ENCODE peak calls at places on chromosomes 2 and 18, in nine cellular contexts. One of them, this sample, is unnamed.

GRCh38 chr18:14747513-14748474 is at the start of gene ANKRD30B:
- DNase-seq in tibial nerve: no peak
- DNase-seq in heart left ventricle: no peak
- DNase-seq in tibial artery: no peak
- DNase-seq in suprapubic skin: no peak
- DNase-seq in IMR-90: no peak
- DNase-seq in fibroblast of lung: peak; percentile 0
- DNase-seq in lower lobe of right lung: peak; percentile 23
- DNase-seq in K562: no peak
- DNase-seq in this sample: no peak

GRCh38 chr18:8813621-8814020 is 108.3 kb downstream of the MTCL1 start:
- DNase-seq in tibial nerve: no peak
- DNase-seq in heart left ventricle: no peak
- DNase-seq in tibial artery: no peak
- DNase-seq in suprapubic skin: no peak
- DNase-seq in IMR-90: peak; percentile 70
- DNase-seq in fibroblast of lung: peak; percentile 82
- DNase-seq in lower lobe of right lung: no peak
- DNase-seq in K562: no peak
- DNase-seq in this sample: no peak

GRCh38 chr2:204018717-204019116 is 82.2 kb downstream of the ICOS start:
- DNase-seq in tibial nerve: no peak
- DNase-seq in heart left ventricle: no peak
- DNase-seq in tibial artery: no peak
- DNase-seq in suprapubic skin: no peak
- DNase-seq in IMR-90: no peak
- DNase-seq in fibroblast of lung: no peak
- DNase-seq in lower lobe of right lung: no peak
- DNase-seq in K562: no peak
- DNase-seq in this sample: no peak

GRCh38 chr2:70385966-70386595 is 84.2 kb upstream of the FAM136A start:
- DNase-seq in tibial nerve: no peak
- DNase-seq in heart left ventricle: no peak
- DNase-seq in tibial artery: no peak
- DNase-seq in suprapubic skin: no peak
- DNase-seq in IMR-90: peak; percentile 60
- DNase-seq in fibroblast of lung: no peak
- DNase-seq in lower lobe of right lung: no peak
- DNase-seq in K562: peak; percentile 56
- DNase-seq in this sample: no peak

GRCh38 chr2:190858817-190859216 is 21.8 kb upstream of the GLS start:
- DNase-seq in tibial nerve: no peak
- DNase-seq in heart left ventricle: no peak
- DNase-seq in tibial artery: no peak
- DNase-seq in suprapubic skin: no peak
- DNase-seq in IMR-90: peak; percentile 90
- DNase-seq in fibroblast of lung: peak; percentile 63
- DNase-seq in lower lobe of right lung: no peak
- DNase-seq in K562: no peak
- DNase-seq in this sample: no peak

GRCh38 chr2:44510246-44510645 is 148.5 kb downstream of the CAMKMT start:
- DNase-seq in tibial nerve: no peak
- DNase-seq in heart left ventricle: no peak
- DNase-seq in tibial artery: no peak
- DNase-seq in suprapubic skin: no peak
- DNase-seq in IMR-90: peak; percentile 2
- DNase-seq in fibroblast of lung: no peak
- DNase-seq in lower lobe of right lung: no peak
- DNase-seq in K562: no peak
- DNase-seq in this sample: no peak

GRCh38 chr18:62713651-62714247 is 1.6 kb upstream of the PHLPP1 start:
- DNase-seq in tibial nerve: no peak
- DNase-seq in heart left ventricle: no peak
- DNase-seq in tibial artery: no peak
- DNase-seq in suprapubic skin: no peak
- DNase-seq in IMR-90: peak; percentile 40
- DNase-seq in fibroblast of lung: no peak
- DNase-seq in lower lobe of right lung: no peak
- DNase-seq in K562: no peak
- DNase-seq in this sample: peak; percentile 10

GRCh38 chr2:215900203-215900611 is 113.1 kb downstream of the MREG start:
- DNase-seq in tibial nerve: no peak
- DNase-seq in heart left ventricle: no peak
- DNase-seq in tibial artery: peak; percentile 72
- DNase-seq in suprapubic skin: no peak
- DNase-seq in IMR-90: peak; percentile 37
- DNase-seq in fibroblast of lung: peak; percentile 63
- DNase-seq in lower lobe of right lung: peak; percentile 83
- DNase-seq in K562: no peak
- DNase-seq in this sample: no peak

GRCh38 chr2:64405476-64406406 is 48.2 kb upstream of the LGALSL start:
- DNase-seq in tibial nerve: no peak
- DNase-seq in heart left ventricle: peak; percentile 38
- DNase-seq in tibial artery: no peak
- DNase-seq in suprapubic skin: no peak
- DNase-seq in IMR-90: peak; percentile 56
- DNase-seq in fibroblast of lung: peak; percentile 80
- DNase-seq in lower lobe of right lung: no peak
- DNase-seq in K562: no peak
- DNase-seq in this sample: no peak

GRCh38 chr2:217650229-217650628 is 352.6 kb downstream of the TNS1 start:
- DNase-seq in tibial nerve: no peak
- DNase-seq in heart left ventricle: no peak
- DNase-seq in tibial artery: no peak
- DNase-seq in suprapubic skin: no peak
- DNase-seq in IMR-90: no peak
- DNase-seq in fibroblast of lung: no peak
- DNase-seq in lower lobe of right lung: no peak
- DNase-seq in K562: no peak
- DNase-seq in this sample: no peak

GRCh38 chr2:6865346-6866238 is at the start of gene CMPK2:
- DNase-seq in tibial nerve: peak; percentile 17
- DNase-seq in heart left ventricle: peak; percentile 80
- DNase-seq in tibial artery: peak; percentile 72
- DNase-seq in suprapubic skin: peak; percentile 84
- DNase-seq in IMR-90: peak; percentile 9
- DNase-seq in fibroblast of lung: peak; percentile 33
- DNase-seq in lower lobe of right lung: peak; percentile 90
- DNase-seq in K562: peak; percentile 84
- DNase-seq in this sample: peak; percentile 81

GRCh38 chr2:9666306-9666705 is 35.5 kb upstream of the YWHAQ start:
- DNase-seq in tibial nerve: no peak
- DNase-seq in heart left ventricle: no peak
- DNase-seq in tibial artery: no peak
- DNase-seq in suprapubic skin: no peak
- DNase-seq in IMR-90: peak; percentile 61
- DNase-seq in fibroblast of lung: peak; percentile 27
- DNase-seq in lower lobe of right lung: no peak
- DNase-seq in K562: no peak
- DNase-seq in this sample: no peak

GRCh38 chr2:140942284-140942683 is 1188.5 kb downstream of the LRP1B start:
- DNase-seq in tibial nerve: no peak
- DNase-seq in heart left ventricle: no peak
- DNase-seq in tibial artery: no peak
- DNase-seq in suprapubic skin: no peak
- DNase-seq in IMR-90: no peak
- DNase-seq in fibroblast of lung: no peak
- DNase-seq in lower lobe of right lung: no peak
- DNase-seq in K562: no peak
- DNase-seq in this sample: no peak

DNA sequence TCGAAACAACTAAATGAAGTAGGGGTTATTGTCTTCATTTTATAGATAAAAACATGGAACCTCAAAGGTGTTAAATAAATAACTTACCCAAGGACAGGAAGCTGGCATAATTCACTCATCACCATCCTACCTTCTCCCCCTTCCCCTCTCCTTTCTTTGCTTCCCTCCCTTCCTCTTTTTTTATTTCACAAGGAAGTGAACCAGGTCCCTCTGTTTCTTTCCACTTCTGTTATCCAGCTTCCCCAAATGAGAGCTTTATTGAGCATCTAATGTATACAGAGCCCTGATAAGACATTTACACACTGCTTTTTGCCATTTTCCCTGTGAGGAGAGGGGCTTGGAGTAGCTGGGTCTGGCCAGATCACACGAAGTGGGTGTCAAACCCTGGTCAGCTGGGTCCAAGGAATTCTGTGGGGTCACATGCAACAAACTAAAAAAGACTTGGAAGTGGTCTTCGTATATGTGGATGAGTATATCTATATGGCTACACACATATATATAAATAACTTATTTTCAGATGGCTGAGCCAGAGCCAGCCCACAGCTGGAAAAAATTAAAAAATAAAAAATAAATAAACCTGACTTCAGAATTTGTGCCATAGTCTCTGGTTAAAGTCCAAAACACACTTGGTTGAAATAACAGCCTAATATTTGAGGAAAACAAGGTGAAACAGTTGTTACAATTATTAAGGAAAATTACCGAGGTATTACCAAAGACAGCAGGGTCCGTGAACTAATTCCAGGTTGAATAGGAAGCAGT is 49.3 kb upstream of the FOSL2 start:
- DNase-seq in tibial nerve: no peak
- DNase-seq in heart left ventricle: no peak
- DNase-seq in tibial artery: no peak
- DNase-seq in suprapubic skin: no peak
- DNase-seq in IMR-90: no peak
- DNase-seq in fibroblast of lung: no peak
- DNase-seq in lower lobe of right lung: no peak
- DNase-seq in K562: no peak
- DNase-seq in this sample: no peak
- H3K4me3 ChIP-seq in tibial nerve: no peak overlapping the region
- H3K4me3 ChIP-seq in heart left ventricle: no peak overlapping the region
- H3K4me3 ChIP-seq in tibial artery: no peak overlapping the region
- H3K4me3 ChIP-seq in suprapubic skin: no peak overlapping the region
- H3K4me3 ChIP-seq in IMR-90: no peak overlapping the region
- H3K4me3 ChIP-seq in fibroblast of lung: no peak overlapping the region
- H3K4me3 ChIP-seq in lower lobe of right lung: no peak overlapping the region
- H3K4me3 ChIP-seq in K562: no peak overlapping the region
- H3K4me3 ChIP-seq in this sample: no peak overlapping the region

GRCh38 chr2:61984682-61985081 is 79.2 kb downstream of the COMMD1 start:
- DNase-seq in tibial nerve: no peak
- DNase-seq in heart left ventricle: no peak
- DNase-seq in tibial artery: no peak
- DNase-seq in suprapubic skin: no peak
- DNase-seq in IMR-90: no peak
- DNase-seq in fibroblast of lung: no peak
- DNase-seq in lower lobe of right lung: no peak
- DNase-seq in K562: no peak
- DNase-seq in this sample: no peak
- H3K27ac ChIP-seq in tibial nerve: no peak overlapping the region
- H3K27ac ChIP-seq in heart left ventricle: no peak overlapping the region
- H3K27ac ChIP-seq in tibial artery: no peak overlapping the region
- H3K27ac ChIP-seq in suprapubic skin: no peak overlapping the region
- H3K27ac ChIP-seq in IMR-90: no peak overlapping the region
- H3K27ac ChIP-seq in fibroblast of lung: no peak overlapping the region
- H3K27ac ChIP-seq in lower lobe of right lung: no peak overlapping the region
- H3K27ac ChIP-seq in K562: no peak overlapping the region
- H3K27ac ChIP-seq in this sample: no peak overlapping the region

DNA sequence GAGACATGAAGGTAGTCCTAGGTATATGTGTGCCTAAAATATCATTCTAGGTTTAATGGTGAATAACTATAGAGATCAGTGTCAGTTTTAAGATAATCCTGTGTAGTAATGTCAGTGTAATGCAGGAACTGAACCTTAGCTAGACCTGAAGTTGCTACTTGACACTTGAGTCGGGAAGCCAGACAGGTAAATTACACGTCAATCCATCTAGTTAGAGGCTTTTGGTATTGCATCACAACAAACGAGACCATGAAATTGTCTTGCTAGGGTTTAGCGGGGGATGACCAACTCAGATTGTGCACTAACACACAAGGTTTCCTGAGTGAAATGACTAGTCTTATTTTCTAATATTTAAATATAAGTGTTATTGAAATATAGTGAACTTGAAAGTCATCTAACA is 2.0 kb downstream of the YPEL5 start:
- DNase-seq in tibial nerve: no peak
- DNase-seq in heart left ventricle: no peak
- DNase-seq in tibial artery: no peak
- DNase-seq in suprapubic skin: no peak
- DNase-seq in IMR-90: no peak
- DNase-seq in fibroblast of lung: no peak
- DNase-seq in lower lobe of right lung: no peak
- DNase-seq in K562: no peak
- DNase-seq in this sample: no peak
- H3K4me3 ChIP-seq in tibial nerve: no peak overlapping the region
- H3K4me3 ChIP-seq in heart left ventricle: no peak overlapping the region
- H3K4me3 ChIP-seq in tibial artery: no peak overlapping the region
- H3K4me3 ChIP-seq in suprapubic skin: peak overlapping the region; percentile 76
- H3K4me3 ChIP-seq in IMR-90: no peak overlapping the region
- H3K4me3 ChIP-seq in fibroblast of lung: no peak overlapping the region
- H3K4me3 ChIP-seq in lower lobe of right lung: peak overlapping the region; percentile 82
- H3K4me3 ChIP-seq in K562: no peak overlapping the region
- H3K4me3 ChIP-seq in this sample: no peak overlapping the region

GRCh38 chr2:182951948-182952663 is 85.7 kb upstream of the FRZB start:
- DNase-seq in tibial nerve: no peak
- DNase-seq in heart left ventricle: no peak
- DNase-seq in tibial artery: no peak
- DNase-seq in suprapubic skin: no peak
- DNase-seq in IMR-90: no peak
- DNase-seq in fibroblast of lung: no peak
- DNase-seq in lower lobe of right lung: no peak
- DNase-seq in K562: no peak
- DNase-seq in this sample: no peak

GRCh38 chr2:182949572-182950189 is 83.2 kb upstream of the FRZB start:
- DNase-seq in tibial nerve: no peak
- DNase-seq in heart left ventricle: peak; percentile 50
- DNase-seq in tibial artery: no peak
- DNase-seq in suprapubic skin: no peak
- DNase-seq in IMR-90: peak; percentile 30
- DNase-seq in fibroblast of lung: no peak
- DNase-seq in lower lobe of right lung: no peak
- DNase-seq in K562: peak; percentile 55
- DNase-seq in this sample: peak; percentile 19

GRCh38 chr2:182946949-182947348 is 80.5 kb upstream of the FRZB start:
- DNase-seq in tibial nerve: no peak
- DNase-seq in heart left ventricle: no peak
- DNase-seq in tibial artery: no peak
- DNase-seq in suprapubic skin: no peak
- DNase-seq in IMR-90: peak; percentile 22
- DNase-seq in fibroblast of lung: no peak
- DNase-seq in lower lobe of right lung: no peak
- DNase-seq in K562: peak; percentile 16
- DNase-seq in this sample: no peak

GRCh38 chr2:182950546-182950945 is 84.1 kb upstream of the FRZB start:
- DNase-seq in tibial nerve: no peak
- DNase-seq in heart left ventricle: no peak
- DNase-seq in tibial artery: no peak
- DNase-seq in suprapubic skin: no peak
- DNase-seq in IMR-90: no peak
- DNase-seq in fibroblast of lung: no peak
- DNase-seq in lower lobe of right lung: no peak
- DNase-seq in K562: no peak
- DNase-seq in this sample: no peak

DNA sequence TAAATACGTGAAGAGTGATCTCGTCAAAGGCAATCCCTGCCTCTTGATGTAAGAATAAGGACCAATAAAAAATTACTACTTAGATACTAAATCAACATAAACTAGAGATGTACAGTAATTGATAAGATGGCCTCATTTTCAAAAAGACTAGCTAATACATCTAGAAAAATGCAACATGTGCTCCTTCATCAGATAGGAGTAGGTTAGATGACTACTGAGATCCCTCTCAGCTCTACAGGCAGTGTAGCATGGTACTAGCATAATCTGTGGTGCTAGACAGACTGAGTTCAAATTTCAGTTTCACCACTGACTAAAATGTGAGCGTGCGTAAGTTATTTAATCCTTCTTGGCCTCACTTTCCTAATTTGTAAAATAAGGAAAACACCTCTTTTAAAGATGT is 82.6 kb upstream of the FRZB start:
- DNase-seq in tibial nerve: no peak
- DNase-seq in heart left ventricle: no peak
- DNase-seq in tibial artery: no peak
- DNase-seq in suprapubic skin: no peak
- DNase-seq in IMR-90: no peak
- DNase-seq in fibroblast of lung: no peak
- DNase-seq in lower lobe of right lung: no peak
- DNase-seq in K562: peak; percentile 14
- DNase-seq in this sample: no peak
- H3K27ac ChIP-seq in tibial nerve: no peak overlapping the region
- H3K27ac ChIP-seq in heart left ventricle: peak overlapping the region; percentile 43
- H3K27ac ChIP-seq in tibial artery: no peak overlapping the region
- H3K27ac ChIP-seq in suprapubic skin: no peak overlapping the region
- H3K27ac ChIP-seq in IMR-90: no peak overlapping the region
- H3K27ac ChIP-seq in fibroblast of lung: peak overlapping the region; percentile 16
- H3K27ac ChIP-seq in lower lobe of right lung: no peak overlapping the region
- H3K27ac ChIP-seq in K562: peak overlapping the region; percentile 92
- H3K27ac ChIP-seq in this sample: no peak overlapping the region

This sample was measured in heart right ventricle.